ENCODE peak calls at places on chromosomes 16 and 17, in four cellular contexts. P is ELF-1, L is HS-5, G is NCI-H2107. I is an unnamed sample.

GRCh38 chr16:51757124-51757470 is 606.0 kb upstream of the SALL1 start:
- DNase-seq in P (no peak), L (no peak), G (no peak), I (no peak)

GRCh38 chr16:30051518-30051917 is 14.0 kb upstream of the ALDOA start:
- DNase-seq in P (peak), L (no peak), G (no peak), I (no peak)

GRCh38 chr17:55067697-55068439 is 99.3 kb downstream of the STXBP4 start:
- DNase-seq in P (no peak), L (no peak), G (no peak), I (no peak)

GRCh38 chr17:79987890-79988162 is 47.8 kb downstream of the TBC1D16 start:
- DNase-seq in P (no peak), L (no peak), G (no peak), I (no peak)

GRCh38 chr17:63840591-63841349 is 1.7 kb downstream of the SMARCD2 start:
- DNase-seq in P (no peak), L (no peak), G (no peak), I (no peak)

GRCh38 chr16:1859650-1860049 is 12.3 kb downstream of the MEIOB start:
- DNase-seq in P (no peak), L (no peak), G (no peak), I (no peak)

GRCh38 chr17:62597920-62598319 is 29.6 kb upstream of the MRC2 start:
- DNase-seq in P (no peak), L (no peak), G (no peak), I (no peak)

GRCh38 chr16:10622036-10622921 is 41.9 kb upstream of the EMP2 start:
- DNase-seq in P (peak), L (no peak), G (no peak), I (no peak)

GRCh38 chr17:75032896-75033294 is 13.9 kb downstream of the ATP5PD start:
- DNase-seq in P (no peak), L (no peak), G (no peak), I (peak)

GRCh38 chr16:89155184-89155679 is 16.3 kb upstream of the CDH15 start:
- DNase-seq in P (peak), L (no peak), G (no peak), I (no peak)

GRCh38 chr17:4004517-4005295 is 40.5 kb upstream of the ATP2A3 start:
- DNase-seq in P (peak), L (no peak), G (no peak), I (peak)

GRCh38 chr16:66292241-66292935 is 74.1 kb upstream of the CDH5 start:
- DNase-seq in P (no peak), L (no peak), G (no peak), I (peak)

GRCh38 chr16:9119795-9120194 is 28.4 kb downstream of the HAPSTR1 start:
- DNase-seq in P (no peak), L (peak), G (no peak), I (no peak)

I was measured in stimulated activated naive CD8-positive, alpha-beta T cell treated with anti-CD3 and anti-CD28 coated beads, Interleukin-15, amount 100 ng/mL, for 72 hours.